ENCODE peak calls at places on chromosomes 16 and 17, in five cellular contexts. B, C, O, Q and A are unnamed samples. For H3K9me3, the result is how much of the 10 kb centered on the place peaks cover.

GRCh38 chr17:35716897-35717839 is 14.3 kb upstream of the RASL10B start:
- DNase-seq in O (no peak), C (no peak), Q (peak), B (no peak), A (no peak)

GRCh38 chr16:64481497-64481896 is 640.4 kb downstream of the CDH11 start:
- DNase-seq in B (no peak), Q (no peak), O (no peak), C (no peak), A (no peak)

GRCh38 chr16:89349947-89350633 is 132.6 kb downstream of the ZNF778 start:
- DNase-seq in C (no peak), B (no peak), Q (no peak), O (no peak), A (no peak)

GRCh38 chr16:67430504-67431076 is 331 bp upstream of the HSD11B2 start:
- DNase-seq in C (peak), B (peak), Q (no peak), O (peak), A (peak)

GRCh38 chr17:35489944-35490343 is 41.4 kb upstream of the SLFN13 start:
- DNase-seq in Q (no peak), C (no peak), O (no peak), B (no peak), A (no peak)

GRCh38 chr16:1996175-1996574 is 6.4 kb downstream of the SYNGR3 start:
- DNase-seq in C (no peak), O (no peak), B (no peak), Q (no peak), A (no peak)

GRCh38 chr16:81885976-81886586 is 107.0 kb downstream of the PLCG2 start:
- DNase-seq in Q (peak), B (peak), O (peak), C (peak), A (peak)

GRCh38 chr17:37742762-37743611 is 1.9 kb downstream of the HNF1B start:
- DNase-seq in Q (no peak), C (no peak), O (no peak), B (peak), A (peak)

GRCh38 chr17:40541873-40542561 is 23.3 kb downstream of the CCR7 start:
- DNase-seq in B (no peak), Q (no peak), O (no peak), C (no peak), A (no peak)

GRCh38 chr16:74740795-74741304 is 33.8 kb downstream of the FA2H start:
- DNase-seq in Q (peak), C (no peak), O (no peak), B (peak), A (no peak)

GRCh38 chr17:1834378-1835149 is 4.8 kb downstream of the RPA1 start:
- DNase-seq in B (no peak), O (no peak), C (peak), Q (no peak), A (no peak)

GRCh38 chr17:51597340-51597739 is 337.0 kb downstream of the UTP18 start:
- DNase-seq in O (no peak), Q (no peak), C (no peak), B (no peak), A (no peak)

GRCh38 chr17:73738751-73739575 is 94.7 kb upstream of the SDK2 start:
- DNase-seq in O (no peak), C (no peak), B (no peak), Q (no peak), A (no peak)
- TF ChIP-seq EZH2 in O (no peak), C (no peak), B (no peak), Q (no peak), A (no peak)

GRCh38 chr17:60491771-60492170 is 34.3 kb downstream of the APPBP2 start:
- DNase-seq in C (no peak), O (no peak), Q (no peak), B (no peak), A (no peak)
- H3K9me3 ChIP-seq in C (under half), O (under half), Q (under half), B (under half), A (under half)

DNA sequence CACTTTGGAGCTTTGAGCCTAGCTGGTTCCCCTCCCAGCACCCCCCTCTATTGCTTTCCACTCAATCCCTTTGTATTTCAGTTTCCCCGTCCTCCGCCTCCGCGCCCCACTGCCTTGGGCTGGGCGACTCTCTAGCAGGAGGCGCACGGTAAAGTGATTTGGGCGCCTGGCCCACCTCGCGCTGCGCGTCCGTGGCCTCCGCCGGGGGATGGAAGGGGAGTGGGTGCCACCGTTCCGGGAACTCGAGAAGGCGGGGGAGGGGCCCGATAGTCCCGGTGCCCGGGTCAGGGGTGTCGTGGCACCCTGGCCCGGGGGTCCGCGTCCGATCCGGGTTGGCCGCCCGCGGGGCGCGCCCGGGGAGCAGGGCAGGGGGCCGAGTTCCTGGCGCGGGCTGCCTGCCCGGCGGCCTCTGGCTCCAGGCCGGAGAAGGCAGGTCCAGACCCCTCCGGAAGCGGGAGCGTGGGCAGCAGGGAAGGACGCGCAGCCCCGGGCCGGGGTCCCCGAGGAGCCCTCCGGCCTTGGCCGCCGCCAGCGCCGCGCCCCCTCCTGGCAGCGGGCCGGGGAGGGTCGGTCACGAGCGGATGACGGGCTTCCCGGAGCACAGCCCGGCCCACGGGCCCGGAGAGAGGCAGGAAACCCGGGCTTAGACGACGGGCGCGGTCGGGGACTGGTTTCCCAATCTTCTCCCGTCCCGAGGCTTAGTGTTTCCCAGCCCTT is 15.8 kb downstream of the MEOX1 start:
- DNase-seq in C (no peak), B (peak), Q (peak), O (no peak), A (peak)
- TF ChIP-seq EZH2 in C (no peak), B (no peak), Q (no peak), O (no peak), A (peak)

DNA sequence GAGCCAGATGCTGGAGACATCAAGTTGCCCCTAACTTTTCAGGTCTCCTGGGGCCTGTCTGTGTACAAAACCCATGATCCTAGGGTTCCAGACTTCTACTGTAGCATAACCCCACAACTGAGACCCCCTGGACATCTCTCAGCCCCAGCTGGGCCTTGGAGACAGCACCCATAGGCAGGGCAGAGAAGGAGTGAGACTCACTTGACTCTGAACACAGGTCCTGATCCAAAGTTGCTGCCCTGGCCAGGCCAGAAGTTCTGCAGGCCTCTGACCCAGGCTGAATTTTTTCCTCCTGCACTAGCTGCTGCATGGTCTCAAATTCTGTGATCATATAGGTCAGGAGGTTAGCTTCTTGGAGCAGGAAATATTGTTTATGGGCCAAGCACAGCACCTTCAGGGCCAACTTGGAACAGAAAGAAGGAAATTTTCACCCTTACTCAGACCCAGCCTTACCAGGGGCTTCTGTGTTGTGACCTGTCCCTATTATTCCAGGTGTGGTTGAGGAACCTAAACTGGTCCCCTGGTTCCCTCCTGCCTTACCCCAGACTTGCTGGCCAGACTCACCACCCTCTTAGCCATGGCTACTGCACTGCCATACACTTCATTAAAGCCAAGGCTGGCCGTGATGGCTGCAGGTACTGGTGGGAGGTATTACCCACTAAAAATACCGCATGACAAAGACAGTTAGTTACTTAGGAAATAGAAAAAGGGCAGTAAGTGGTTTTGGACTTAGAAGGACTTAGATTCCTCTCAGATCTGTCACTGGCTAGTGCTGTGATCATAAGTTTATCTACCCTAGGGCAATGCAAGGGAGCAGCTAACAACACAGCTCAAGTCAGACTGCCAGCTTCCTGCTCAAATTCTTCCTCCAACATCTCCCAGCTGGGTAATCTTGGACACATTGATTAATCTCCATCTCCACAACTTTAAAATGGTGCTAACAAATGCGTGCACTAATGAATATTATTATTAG is 2180.1 kb downstream of the TP53TG3F start:
- DNase-seq in O (no peak), Q (no peak), C (no peak), B (no peak), A (no peak)
- H3K9me3 ChIP-seq in O (under half), Q (under half), C (under half), B (under half), A (under half)

GRCh38 chr16:30351001-30351441 is 4.1 kb downstream of the CD2BP2 start:
- DNase-seq in Q (no peak), O (no peak), B (no peak), C (no peak), A (no peak)

GRCh38 chr16:30351586-30352419 is 3.3 kb downstream of the CD2BP2 start:
- DNase-seq in O (no peak), B (peak), C (no peak), Q (peak), A (no peak)

GRCh38 chr16:30349695-30350094 is 5.4 kb downstream of the CD2BP2 start:
- DNase-seq in B (no peak), C (no peak), O (no peak), Q (no peak), A (no peak)

GRCh38 chr16:30348929-30349328 is 6.2 kb downstream of the CD2BP2 start:
- DNase-seq in B (no peak), Q (no peak), O (no peak), C (no peak), A (no peak)

GRCh38 chr16:30350134-30350871 is 4.8 kb downstream of the CD2BP2 start:
- DNase-seq in C (peak), O (no peak), B (no peak), Q (no peak), A (no peak)
- TF ChIP-seq EZH2 in C (no peak), O (no peak), B (no peak), Q (no peak), A (no peak)